ENCODE peak calls at places on chromosome 18, in six cellular contexts. U is stomach, G is sigmoid colon, S is GM12878, O is transverse colon, K is H1. A is an unnamed sample.

GRCh38 chr18:57980573-57981348 is 63.3 kb upstream of the NEDD4L start:
- DNase-seq in S (no peak), U (no peak), O (no peak), G (no peak), K (no peak), A (no peak)

GRCh38 chr18:57141208-57142129 is 5.4 kb upstream of the BOD1L2 start:
- DNase-seq in S (no peak), U (peak; percentile 78), K (no peak), O (peak; percentile 85), G (no peak), A (no peak)

GRCh38 chr18:54713386-54713785 is 114.9 kb upstream of the RAB27B start:
- DNase-seq in U (no peak), S (no peak), K (no peak), G (no peak), O (no peak), A (no peak)

GRCh38 chr18:79875931-79876461 is 75.5 kb downstream of the SLC66A2 start:
- DNase-seq in O (no peak), K (no peak), S (no peak), U (no peak), G (no peak), A (no peak)

GRCh38 chr18:9475643-9476580 is 599 bp downstream of the RALBP1 start:
- DNase-seq in G (no peak), U (no peak), O (no peak), S (no peak), K (no peak), A (no peak)

GRCh38 chr18:50009772-50010171 is 185.2 kb downstream of the MYO5B start:
- DNase-seq in K (peak; percentile 21), U (peak; percentile 65), G (no peak), O (peak; percentile 71), S (peak; percentile 25), A (peak; percentile 66)

GRCh38 chr18:48794251-48794970 is 156.4 kb downstream of the SMAD7 start:
- DNase-seq in K (no peak), U (no peak), G (peak; percentile 38), S (no peak), O (no peak), A (no peak)

GRCh38 chr18:52426462-52426861 is 86.5 kb downstream of the DCC start:
- DNase-seq in O (no peak), S (no peak), U (no peak), K (no peak), G (no peak), A (no peak)

GRCh38 chr18:11668441-11669169 is 20.5 kb upstream of the GNAL start:
- DNase-seq in K (no peak), S (no peak), O (no peak), G (no peak), U (no peak), A (no peak)

GRCh38 chr18:48037481-48038271 is 107.2 kb upstream of the SMAD2 start:
- DNase-seq in U (peak; percentile 44), G (peak; percentile 43), O (no peak), K (no peak), S (no peak), A (no peak)

GRCh38 chr18:76756491-76757288 is 65.7 kb upstream of the ZNF236 start:
- DNase-seq in K (no peak), G (peak; percentile 93), S (no peak), O (peak; percentile 19), U (no peak), A (no peak)

GRCh38 chr18:79136742-79137141 is 67.5 kb downstream of the ATP9B start:
- DNase-seq in G (no peak), O (no peak), U (no peak), S (no peak), K (no peak), A (no peak)

GRCh38 chr18:79789091-79789891 is 8.4 kb upstream of the KCNG2 start:
- DNase-seq in K (no peak), G (peak; percentile 60), U (no peak), O (no peak), S (no peak), A (peak; percentile 77)

GRCh38 chr18:2958819-2959298 is 54.1 kb downstream of the LPIN2 start:
- DNase-seq in U (no peak), S (no peak), K (no peak), G (peak; percentile 77), O (no peak), A (peak; percentile 56)
- H3K4me1 ChIP-seq in U (peaks cover 33% of the 10 kb centered on the region), S (peaks cover 70% of the 10 kb centered on the region), K (no peaks in the 10 kb centered on the region), G (peaks cover 52% of the 10 kb centered on the region), O (peaks cover 15% of the 10 kb centered on the region), A (peaks cover 42% of the 10 kb centered on the region)

DNA sequence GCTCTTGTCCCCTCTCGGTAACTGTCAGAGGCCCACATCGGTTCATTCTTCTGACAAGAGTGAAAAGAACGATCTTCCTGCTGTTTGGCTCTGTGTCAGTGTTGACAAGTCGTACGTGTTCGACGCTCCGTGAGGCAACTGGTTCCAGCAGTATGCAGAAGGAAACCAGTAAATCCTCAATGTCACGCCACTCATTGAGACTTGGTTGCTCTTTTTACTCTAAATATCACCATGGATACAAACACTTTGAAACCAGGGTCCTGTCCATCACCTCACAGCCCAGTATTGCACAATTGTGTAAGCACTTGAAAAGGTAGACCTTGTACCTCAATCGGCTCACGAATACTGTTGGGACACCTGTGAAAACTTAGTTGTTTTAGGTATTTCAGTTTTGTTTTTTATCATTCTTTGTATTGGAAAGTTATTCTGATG is 136.4 kb downstream of the ZNF407 start:
- DNase-seq in S (no peak), U (no peak), G (no peak), O (no peak), K (no peak), A (peak; percentile 25)
- TF ChIP-seq EP300 in S (no peak), U (no peak), G (no peak), O (no peak), K (no peak), A (no peak)

DNA sequence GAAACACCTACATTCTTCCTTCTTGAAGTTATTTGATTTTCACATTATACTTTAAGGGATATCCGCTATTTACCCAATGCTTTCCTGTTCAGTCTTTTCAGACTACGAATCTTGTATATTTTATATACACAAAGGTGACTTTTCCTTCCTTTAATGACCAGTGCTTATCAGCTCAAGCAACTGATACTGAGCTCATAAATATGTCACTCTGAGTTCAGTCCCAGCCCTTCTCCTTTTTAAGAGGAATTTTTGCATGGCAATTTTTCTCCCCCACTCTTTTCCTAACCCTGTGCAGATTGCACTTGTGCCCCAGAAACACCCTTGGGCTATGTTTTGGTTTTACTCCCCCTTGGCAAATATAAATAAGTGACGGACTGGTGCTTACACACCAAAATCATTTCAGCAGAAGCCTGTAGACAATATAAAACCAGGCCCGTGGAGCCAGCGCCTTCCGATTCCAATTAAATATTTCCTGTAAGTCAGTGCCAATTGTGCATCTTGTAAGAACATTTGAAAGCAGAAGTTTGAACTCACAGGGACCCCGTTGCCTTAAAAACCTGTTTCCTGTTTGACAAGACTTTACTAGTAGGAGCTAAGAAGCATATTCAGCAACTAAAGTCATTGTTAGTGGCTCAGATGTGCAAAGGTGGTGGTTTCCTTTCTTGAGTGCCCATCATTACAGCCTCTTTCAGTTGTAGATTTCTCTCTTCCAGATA is 66.3 kb upstream of the GATA6 start:
- DNase-seq in U (no peak), G (no peak), S (no peak), K (no peak), O (no peak), A (no peak)
- TF ChIP-seq POLR2AphosphoS5 in U (no peak), G (no peak), S (no peak), K (no peak), O (no peak), A (no peak)

DNA sequence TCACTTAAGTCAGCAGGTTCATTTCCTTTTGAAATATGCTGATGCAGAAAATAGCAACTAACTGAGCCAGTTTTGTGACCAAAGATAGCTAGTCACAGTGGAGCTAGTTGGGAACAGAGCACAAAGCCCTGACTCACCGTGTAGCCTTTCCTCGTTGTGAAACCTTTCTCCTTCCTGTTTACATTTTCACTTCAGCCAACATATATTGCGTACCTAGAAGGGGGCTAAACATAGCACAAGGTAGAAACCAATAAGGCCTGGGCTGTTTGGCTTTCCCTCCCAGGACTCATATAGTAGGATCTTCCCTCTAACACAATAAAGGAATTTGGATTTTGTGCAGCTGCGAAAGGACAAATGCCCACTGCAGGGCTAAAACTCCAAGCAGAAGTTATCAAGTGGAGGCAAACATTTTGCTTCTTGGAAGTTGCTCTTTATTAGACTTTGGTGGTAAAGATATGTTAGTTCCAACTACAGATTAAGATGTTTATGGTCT is 24.5 kb upstream of the LPIN2 start:
- DNase-seq in S (peak; percentile 77), K (no peak), O (peak; percentile 41), U (peak; percentile 60), G (no peak), A (peak; percentile 78)
- H3K4me1 ChIP-seq in S (peaks cover 12% of the 10 kb centered on the region), K (no peaks in the 10 kb centered on the region), O (no peaks in the 10 kb centered on the region), U (no peaks in the 10 kb centered on the region), G (no peaks in the 10 kb centered on the region), A (peaks cover 16% of the 10 kb centered on the region)

GRCh38 chr18:43648002-43648401 is 370.7 kb upstream of the SYT4 start:
- DNase-seq in S (no peak), U (no peak), K (no peak), O (no peak), G (no peak), A (no peak)

GRCh38 chr18:43650423-43650822 is 373.1 kb upstream of the SYT4 start:
- DNase-seq in S (no peak), U (no peak), G (no peak), K (no peak), O (no peak), A (no peak)

GRCh38 chr18:43656547-43656946 is 379.3 kb upstream of the SYT4 start:
- DNase-seq in K (no peak), G (no peak), S (no peak), U (no peak), O (no peak), A (no peak)

DNA sequence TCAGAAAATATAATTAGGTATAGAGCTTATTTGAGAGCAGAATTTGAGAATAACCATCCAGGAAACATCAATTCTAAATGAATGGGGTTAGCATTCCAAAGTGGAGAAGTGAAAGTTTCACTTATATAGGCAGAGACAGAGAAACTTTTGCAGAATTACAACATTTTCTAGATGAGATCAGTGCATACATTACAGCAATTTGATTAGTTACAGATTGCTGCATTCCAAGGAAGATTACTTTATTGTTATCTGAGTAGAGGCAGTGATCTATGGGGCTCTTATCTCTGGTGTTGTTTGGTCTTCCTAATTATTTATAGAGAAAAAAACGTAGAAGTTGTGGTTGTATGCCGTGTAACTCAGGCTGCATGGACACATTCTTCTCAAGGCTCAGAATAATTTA is 373.8 kb upstream of the SYT4 start:
- DNase-seq in U (no peak), G (no peak), K (no peak), O (no peak), S (no peak), A (no peak)
- TF ChIP-seq EP300 in U (no peak), G (no peak), K (no peak), O (no peak), S (no peak), A (no peak)

GRCh38 chr18:59220784-59221765 is 1.1 kb downstream of the GRP start:
- DNase-seq in K (no peak), U (no peak), G (no peak), O (no peak), S (no peak), A (peak; percentile 53)
- TF ChIP-seq POLR2AphosphoS5 in K (no peak), U (no peak), G (no peak), O (no peak), S (no peak), A (no peak)

A was measured in upper lobe of left lung.